ENCODE peak calls at places on chromosomes 2 and 18, in eight cellular contexts. L is HCT116, O is upper lobe of left lung, H is GM12878, N is GM23338, M is K562, Q is Panc1, G is HepG2. I is an unnamed sample.

GRCh38 chr2:16664809-16665745 is 557 bp downstream of the CYRIA start:
- ATAC-seq in M (peak), G (peak), H (peak), L (peak), Q (peak), N (no peak), O (peak), I (peak)

GRCh38 chr2:134195341-134195740 is 58.5 kb upstream of the MGAT5 start:
- ATAC-seq in N (no peak), M (peak), O (no peak), L (no peak), Q (no peak), G (no peak), H (no peak), I (no peak)

GRCh38 chr2:32773409-32773808 is 145.6 kb downstream of the TTC27 start:
- ATAC-seq in M (no peak), N (peak), L (no peak), H (no peak), Q (no peak), G (no peak), O (no peak), I (no peak)

GRCh38 chr2:234999740-235000425 is 48.1 kb downstream of the SH3BP4 start:
- ATAC-seq in H (no peak), M (no peak), O (no peak), N (no peak), G (no peak), L (no peak), Q (no peak), I (no peak)

GRCh38 chr18:58562999-58563667 is 65.8 kb downstream of the ALPK2 start:
- ATAC-seq in G (no peak), N (no peak), L (no peak), Q (no peak), M (no peak), H (peak), O (no peak), I (no peak)

GRCh38 chr2:61443342-61444041 is 27.4 kb downstream of the USP34 start:
- ATAC-seq in H (peak), Q (no peak), G (peak), M (no peak), L (no peak), N (no peak), O (peak), I (peak)

GRCh38 chr2:174495365-174496012 is 8.7 kb upstream of the GPR155 start:
- ATAC-seq in G (no peak), O (peak), N (peak), Q (no peak), M (no peak), H (no peak), L (no peak), I (no peak)

GRCh38 chr18:63113899-63114565 is 205.5 kb downstream of the BCL2 start:
- ATAC-seq in N (no peak), Q (no peak), G (no peak), M (no peak), L (no peak), O (no peak), H (no peak), I (no peak)

GRCh38 chr2:10786240-10786982 is 26.2 kb downstream of the PDIA6 start:
- ATAC-seq in N (no peak), L (no peak), O (peak), H (no peak), G (no peak), Q (no peak), M (no peak), I (no peak)

GRCh38 chr2:1162768-1163584 is 212.3 kb downstream of the SNTG2 start:
- ATAC-seq in Q (no peak), H (no peak), L (peak), G (no peak), O (no peak), N (no peak), M (no peak), I (no peak)

GRCh38 chr2:187461294-187462261 is 13.5 kb upstream of the CALCRL start:
- ATAC-seq in L (no peak), G (peak), N (peak), Q (no peak), H (no peak), M (peak), O (peak), I (peak)

GRCh38 chr2:120712180-120712678 is 23.4 kb upstream of the GLI2 start:
- ATAC-seq in O (peak), H (no peak), N (no peak), L (no peak), Q (no peak), M (no peak), G (no peak), I (no peak)

GRCh38 chr2:232810444-232810843 is 34.1 kb upstream of the KCNJ13 start:
- ATAC-seq in Q (no peak), M (no peak), O (no peak), G (no peak), N (no peak), L (no peak), H (no peak), I (no peak)

GRCh38 chr2:85355073-85355410 is 473 bp downstream of the ELMOD3 start:
- ATAC-seq in N (no peak), G (peak), Q (no peak), H (peak), O (peak), M (peak), L (no peak), I (no peak)

GRCh38 chr18:76458522-76459311 is 36.3 kb downstream of the ZNF516 start:
- ATAC-seq in N (no peak), Q (no peak), G (no peak), M (no peak), L (no peak), O (no peak), H (no peak), I (no peak)

GRCh38 chr18:33666915-33667314 is 88.9 kb downstream of the ASXL3 start:
- ATAC-seq in H (no peak), Q (no peak), O (no peak), N (peak), M (no peak), G (no peak), L (no peak), I (no peak)

GRCh38 chr2:13821255-13821880 is 811.1 kb upstream of the LRATD1 start:
- ATAC-seq in M (no peak), H (no peak), O (no peak), Q (no peak), N (no peak), L (no peak), G (no peak), I (no peak)

GRCh38 chr18:67266591-67267237 is 249.8 kb downstream of the DSEL start:
- ATAC-seq in N (no peak), M (no peak), G (no peak), L (no peak), O (no peak), Q (peak), H (no peak), I (no peak)

GRCh38 chr2:113895819-113896563 is 6.1 kb downstream of the ACTR3 start:
- ATAC-seq in N (no peak), O (no peak), H (peak), M (peak), Q (no peak), G (no peak), L (no peak), I (no peak)

GRCh38 chr2:61617610-61618009 is 79.5 kb upstream of the XPO1 start:
- ATAC-seq in N (no peak), Q (no peak), G (no peak), O (no peak), M (no peak), H (no peak), L (no peak), I (no peak)

GRCh38 chr2:108869542-108869941 is 83.0 kb downstream of the CCDC138 start:
- ATAC-seq in O (no peak), N (no peak), Q (no peak), M (no peak), L (no peak), G (no peak), H (no peak), I (no peak)

GRCh38 chr2:46131-46470 is 204 bp downstream of the FAM110C start:
- ATAC-seq in H (no peak), G (peak), Q (peak), N (peak), M (no peak), L (peak), O (peak), I (peak)

DNA sequence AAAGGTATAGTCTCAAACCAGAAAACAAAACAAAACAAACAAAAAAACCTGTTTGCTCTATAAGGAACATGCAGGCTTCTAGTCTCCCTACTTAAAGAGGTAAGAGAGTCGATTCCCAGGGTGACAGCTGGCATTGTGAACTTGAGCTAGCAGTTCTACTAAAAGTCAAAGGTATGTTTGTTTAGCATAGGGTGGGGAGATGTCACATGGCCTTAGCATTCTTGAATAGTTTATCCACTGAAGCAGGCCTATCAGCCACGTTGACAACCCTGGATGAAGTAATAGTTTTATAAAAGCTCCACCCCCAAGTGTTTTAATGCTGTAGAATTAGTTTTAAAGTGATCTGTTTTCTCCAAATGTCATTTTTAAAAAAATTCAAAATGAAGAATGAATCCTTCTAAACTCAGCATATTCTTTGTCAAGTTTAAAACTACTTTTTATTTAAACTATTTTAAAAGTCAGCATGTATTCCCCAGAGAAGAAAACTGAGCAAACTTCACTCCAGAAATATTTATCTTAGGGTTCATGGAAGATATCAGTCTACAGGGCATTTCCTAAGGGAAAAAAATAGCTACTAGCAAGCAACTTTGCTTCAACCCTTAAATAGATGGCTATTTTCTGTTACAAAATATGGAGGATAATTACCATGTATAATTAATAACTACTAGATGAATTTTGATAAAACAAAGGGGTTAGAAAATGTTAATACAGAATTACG is 1.7 kb downstream of the MYOM1 start:
- ATAC-seq in L (no peak), G (peak), M (peak), N (peak), H (no peak), O (peak), Q (no peak), I (no peak)
- TF ChIP-seq POLR2AphosphoS5 in L (no peak), G (peak), M (no peak), N (no peak), H (no peak), O (no peak), Q (no peak), I (no peak)

GRCh38 chr2:197052371-197052770 is 125.9 kb upstream of the PGAP1 start:
- ATAC-seq in G (no peak), L (no peak), N (no peak), Q (no peak), H (no peak), M (no peak), O (no peak), I (no peak)
- TF ChIP-seq POLR2AphosphoS5 in G (no peak), L (no peak), N (no peak), Q (no peak), H (no peak), M (no peak), O (no peak), I (no peak)

GRCh38 chr2:231260442-231260841 is 62.0 kb downstream of the ARMC9 start:
- ATAC-seq in G (no peak), O (peak), M (peak), Q (no peak), L (no peak), H (no peak), N (no peak), I (peak)

GRCh38 chr2:231257763-231258162 is 59.3 kb downstream of the ARMC9 start:
- ATAC-seq in G (no peak), O (no peak), H (no peak), Q (no peak), N (no peak), L (no peak), M (no peak), I (no peak)

GRCh38 chr2:231258696-231259095 is 60.3 kb downstream of the ARMC9 start:
- ATAC-seq in O (no peak), N (no peak), M (no peak), Q (no peak), G (peak), H (no peak), L (no peak), I (no peak)

GRCh38 chr2:231256494-231256893 is 58.1 kb downstream of the ARMC9 start:
- ATAC-seq in H (no peak), N (no peak), M (no peak), O (no peak), L (no peak), Q (no peak), G (no peak), I (no peak)

DNA sequence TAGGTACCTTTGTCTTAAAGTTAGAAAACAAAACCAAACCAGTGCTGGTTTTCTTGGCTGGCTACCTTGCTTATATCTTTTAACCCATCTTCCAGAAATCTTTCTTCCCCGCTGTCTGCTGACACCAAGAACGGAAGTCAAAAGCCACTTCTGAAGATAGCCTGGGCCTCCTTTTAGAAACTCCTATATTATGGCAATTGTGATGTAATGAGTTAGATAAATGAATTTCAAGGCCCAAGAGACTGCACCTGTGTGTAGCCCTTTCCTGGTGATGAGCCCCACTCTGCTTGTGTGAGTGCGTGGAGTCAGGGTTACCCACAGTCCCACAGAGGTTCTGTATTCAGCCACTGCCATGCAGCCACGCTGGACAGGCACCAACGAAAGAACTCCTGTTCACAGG is 60.7 kb downstream of the ARMC9 start:
- ATAC-seq in G (no peak), O (no peak), H (no peak), N (no peak), Q (no peak), M (no peak), L (no peak), I (no peak)
- TF ChIP-seq POLR2AphosphoS5 in G (no peak), O (no peak), H (no peak), N (no peak), Q (no peak), M (no peak), L (no peak), I (no peak)

GRCh38 chr18:12403601-12404506 is 3.9 kb upstream of the PRELID3A start:
- ATAC-seq in O (peak), N (no peak), H (no peak), L (peak), G (no peak), M (peak), Q (peak), I (no peak)
- TF ChIP-seq POLR2AphosphoS5 in O (no peak), N (no peak), H (no peak), L (no peak), G (no peak), M (no peak), Q (no peak), I (no peak)

GRCh38 chr2:37770797-37771196 is 99.4 kb upstream of the CDC42EP3 start:
- ATAC-seq in Q (no peak), G (no peak), M (no peak), N (no peak), H (no peak), O (no peak), L (no peak), I (no peak)

GRCh38 chr2:37774976-37775907 is 103.8 kb upstream of the CDC42EP3 start:
- ATAC-seq in L (no peak), Q (no peak), G (no peak), H (no peak), O (no peak), M (no peak), N (no peak), I (no peak)

GRCh38 chr2:37773354-37773753 is 101.9 kb upstream of the CDC42EP3 start:
- ATAC-seq in L (no peak), O (no peak), Q (no peak), G (no peak), M (no peak), N (no peak), H (no peak), I (no peak)

GRCh38 chr2:37768491-37768925 is 97.1 kb upstream of the CDC42EP3 start:
- ATAC-seq in O (peak), N (peak), Q (peak), H (no peak), L (peak), M (no peak), G (peak), I (peak)

DNA sequence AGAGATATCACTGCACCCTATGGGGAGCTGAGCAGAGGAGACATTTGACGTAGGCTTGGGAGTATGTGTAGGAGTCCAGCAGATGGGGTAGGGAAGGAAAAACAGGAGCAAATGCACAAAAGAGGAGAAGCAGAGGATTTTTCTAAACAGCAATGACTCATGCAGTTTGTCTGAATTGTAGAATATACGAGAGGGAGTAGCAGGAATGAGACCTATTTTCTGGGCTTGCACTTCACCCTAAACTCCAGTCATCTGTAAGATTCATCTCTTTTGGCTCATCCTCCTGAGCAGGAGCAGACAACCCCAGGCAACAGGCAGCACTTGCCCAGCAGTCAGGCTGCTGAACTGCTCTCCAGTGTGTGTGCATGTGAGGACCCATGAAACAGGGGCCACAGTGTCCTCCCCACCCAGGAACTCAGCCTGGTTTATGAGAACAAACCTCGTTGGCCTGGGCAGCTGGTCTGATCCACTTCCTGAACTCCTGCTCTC is 100.2 kb upstream of the CDC42EP3 start:
- ATAC-seq in L (no peak), H (no peak), Q (no peak), O (no peak), G (no peak), M (no peak), N (no peak), I (no peak)
- TF ChIP-seq POLR2AphosphoS5 in L (no peak), H (no peak), Q (no peak), O (no peak), G (no peak), M (no peak), N (no peak), I (no peak)

DNA sequence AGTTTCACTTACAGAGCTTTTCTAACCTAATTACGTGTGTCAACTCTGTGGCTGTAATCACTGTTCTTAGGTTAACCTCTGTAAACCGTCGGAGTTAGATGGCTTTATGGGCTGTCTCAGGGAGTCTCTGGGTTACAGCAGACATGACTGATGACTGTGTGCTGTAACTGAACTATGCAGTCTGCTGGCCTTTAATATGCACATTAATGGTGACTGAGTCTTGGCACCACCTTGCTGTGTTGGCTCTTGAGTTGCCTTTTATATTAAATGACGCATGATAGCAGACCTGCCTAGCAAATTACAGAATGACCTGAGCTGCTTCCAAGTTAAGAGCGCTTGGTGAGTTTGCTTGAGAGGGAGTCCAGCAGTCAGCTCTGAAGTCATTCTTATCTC is 90.1 kb downstream of the ACKR3 start:
- ATAC-seq in H (no peak), N (no peak), G (no peak), L (no peak), M (no peak), O (peak), Q (no peak), I (peak)
- TF ChIP-seq POLR2AphosphoS5 in H (no peak), N (no peak), G (no peak), L (no peak), M (no peak), O (no peak), Q (no peak), I (peak)

DNA sequence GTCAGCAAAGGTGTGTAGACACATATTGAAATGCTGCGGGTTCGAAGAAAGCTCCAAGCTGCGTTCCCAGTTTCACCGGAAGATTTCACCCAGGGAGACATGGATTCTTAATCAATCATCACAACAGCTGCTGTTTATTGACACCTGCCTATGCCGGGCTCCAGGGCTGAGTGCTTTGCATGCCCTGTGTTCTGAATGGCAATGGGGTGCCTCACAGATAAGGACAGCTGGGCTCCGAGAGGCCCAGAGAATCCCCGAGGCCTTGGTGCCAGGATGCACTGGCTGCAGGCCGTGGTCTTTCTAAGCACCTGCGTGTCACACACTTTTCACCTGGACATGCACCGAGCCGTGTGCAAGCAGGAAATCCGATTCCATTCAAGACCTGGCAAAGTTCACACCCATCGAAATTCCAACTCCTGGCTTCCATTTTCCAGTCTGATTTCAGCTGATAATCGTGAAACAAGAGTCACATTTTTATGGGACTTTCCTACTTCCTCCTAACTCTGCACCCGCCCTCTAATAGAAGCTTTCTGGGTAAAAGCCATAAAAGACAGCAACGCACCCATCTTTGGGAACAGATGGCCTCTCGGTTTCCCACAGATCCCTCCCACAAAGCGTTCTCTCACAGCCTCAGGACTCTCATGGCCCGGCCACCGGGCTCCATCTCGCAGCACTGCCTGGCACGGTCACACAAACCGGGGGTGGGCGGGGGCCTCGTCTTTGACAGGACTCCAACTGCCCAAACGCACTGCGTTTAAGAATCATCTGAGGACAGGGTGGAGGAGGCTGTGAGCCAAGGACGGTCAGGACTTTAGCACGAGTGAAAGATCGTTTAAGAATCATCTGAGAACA is 245.6 kb upstream of the SALL3 start:
- ATAC-seq in H (no peak), Q (no peak), G (no peak), M (no peak), L (no peak), O (no peak), N (no peak), I (no peak)
- TF ChIP-seq POLR2AphosphoS5 in H (no peak), Q (no peak), G (no peak), M (no peak), L (no peak), O (no peak), N (no peak), I (no peak)

GRCh38 chr18:59885579-59886163 is 14.1 kb upstream of the PMAIP1 start:
- ATAC-seq in L (no peak), M (no peak), G (no peak), O (peak), Q (no peak), H (peak), N (no peak), I (no peak)
- TF ChIP-seq POLR2AphosphoS5 in L (no peak), M (no peak), G (no peak), O (no peak), Q (no peak), H (peak), N (no peak), I (no peak)

DNA sequence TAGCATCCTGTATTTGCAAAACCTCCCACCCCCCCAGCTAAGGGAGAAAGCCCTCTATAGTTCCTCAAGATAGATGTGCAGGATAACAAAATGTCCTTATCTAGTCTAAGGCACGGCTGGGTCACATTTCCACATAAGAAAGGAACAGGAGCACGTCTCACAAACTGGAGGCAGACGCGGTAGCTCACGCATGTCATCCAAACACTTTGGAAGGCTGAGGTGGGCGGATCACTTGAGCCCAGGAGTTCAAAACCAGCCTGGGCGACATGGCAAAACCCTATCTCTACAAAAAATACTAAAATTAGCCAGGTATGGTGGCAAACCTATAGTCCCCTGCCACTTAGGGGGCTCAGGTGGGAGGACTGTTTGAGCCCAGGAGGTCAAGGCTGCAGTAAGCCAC is 9.3 kb downstream of the SF3B1 start:
- ATAC-seq in L (no peak), H (no peak), M (peak), O (no peak), Q (no peak), N (no peak), G (peak), I (no peak)
- TF ChIP-seq POLR2AphosphoS5 in L (no peak), H (no peak), M (no peak), O (no peak), Q (no peak), N (no peak), G (no peak), I (no peak)

I was measured in gastroesophageal sphincter.